ENCODE peak calls at places on chromosomes 5 and 9, in eight cellular contexts. Y, J, I, E, Z, K, V and M are unnamed samples.

GRCh38 chr9:12818431-12819000 is 43.7 kb downstream of the LURAP1L start:
- DNase-seq in Y (peak), J (no peak), I (peak), E (no peak), Z (peak), K (peak), V (no peak), M (no peak)

GRCh38 chr9:100459963-100460362 is 13.0 kb upstream of the TMEFF1 start:
- DNase-seq in Y (no peak), J (no peak), I (no peak), E (no peak), Z (no peak), K (no peak), V (no peak), M (no peak)

GRCh38 chr5:93189707-93190120 is 391.3 kb downstream of the NR2F1-AS1 start:
- DNase-seq in Y (no peak), J (peak), I (peak), E (no peak), Z (peak), K (peak), V (no peak), M (peak)

GRCh38 chr5:113081881-113082546 is 105.4 kb downstream of the DCP2 start:
- DNase-seq in Y (no peak), J (peak), I (peak), E (no peak), Z (peak), K (no peak), V (no peak), M (peak)

GRCh38 chr9:16828335-16829281 is 41.9 kb downstream of the BNC2 start:
- DNase-seq in Y (peak), J (peak), I (peak), E (no peak), Z (peak), K (no peak), V (no peak), M (peak)

GRCh38 chr9:82443312-82443711 is 454.7 kb downstream of the SPATA31D1 start:
- DNase-seq in Y (no peak), J (no peak), I (no peak), E (no peak), Z (no peak), K (no peak), V (no peak), M (no peak)

GRCh38 chr9:133734600-133735414 is 3.3 kb downstream of the SARDH start:
- DNase-seq in Y (peak), J (no peak), I (no peak), E (no peak), Z (no peak), K (no peak), V (peak), M (no peak)

GRCh38 chr5:33153373-33153772 is 287.4 kb upstream of the TARS1 start:
- DNase-seq in Y (no peak), J (no peak), I (peak), E (no peak), Z (peak), K (no peak), V (no peak), M (no peak)

GRCh38 chr5:38780950-38781349 is 64.9 kb upstream of the OSMR start:
- DNase-seq in Y (peak), J (peak), I (peak), E (no peak), Z (peak), K (peak), V (no peak), M (peak)

GRCh38 chr5:151793358-151793757 is 21.6 kb downstream of the G3BP1 start:
- DNase-seq in Y (no peak), J (no peak), I (no peak), E (no peak), Z (no peak), K (no peak), V (no peak), M (no peak)

GRCh38 chr5:72355706-72356299 is 35.6 kb downstream of the PTCD2 start:
- DNase-seq in Y (no peak), J (peak), I (no peak), E (no peak), Z (peak), K (peak), V (no peak), M (peak)

GRCh38 chr5:180047667-180048066 is 23.9 kb downstream of the RNF130 start:
- DNase-seq in Y (no peak), J (no peak), I (no peak), E (no peak), Z (peak), K (no peak), V (no peak), M (no peak)

GRCh38 chr5:90093931-90094485 is 315.5 kb downstream of the CETN3 start:
- DNase-seq in Y (no peak), J (no peak), I (no peak), E (no peak), Z (no peak), K (no peak), V (no peak), M (no peak)

GRCh38 chr5:104088876-104089778 is 526.5 kb upstream of the NUDT12 start:
- DNase-seq in Y (no peak), J (no peak), I (peak), E (no peak), Z (peak), K (no peak), V (no peak), M (no peak)

GRCh38 chr9:76592105-76593010 is 133.4 kb downstream of the GCNT1 start:
- DNase-seq in Y (no peak), J (no peak), I (peak), E (peak), Z (peak), K (no peak), V (no peak), M (no peak)

GRCh38 chr5:5235685-5236084 is 95.6 kb downstream of the ADAMTS16 start:
- DNase-seq in Y (no peak), J (no peak), I (peak), E (no peak), Z (peak), K (no peak), V (no peak), M (no peak)

GRCh38 chr9:4009006-4009511 is 290.8 kb downstream of the GLIS3 start:
- DNase-seq in Y (no peak), J (no peak), I (peak), E (no peak), Z (peak), K (no peak), V (no peak), M (no peak)

GRCh38 chr5:24225051-24225450 is 419.7 kb downstream of the CDH10 start:
- DNase-seq in Y (no peak), J (no peak), I (peak), E (no peak), Z (peak), K (no peak), V (no peak), M (no peak)

GRCh38 chr5:169303119-169303515 is 2.2 kb upstream of the SLIT3 start:
- DNase-seq in Y (no peak), J (no peak), I (no peak), E (no peak), Z (no peak), K (no peak), V (no peak), M (no peak)

GRCh38 chr5:151178779-151179488 is 21.4 kb upstream of the ANXA6 start:
- DNase-seq in Y (no peak), J (no peak), I (no peak), E (no peak), Z (no peak), K (no peak), V (no peak), M (no peak)

GRCh38 chr5:13910227-13910626 is 34.3 kb downstream of the DNAH5 start:
- DNase-seq in Y (no peak), J (no peak), I (no peak), E (no peak), Z (no peak), K (no peak), V (no peak), M (no peak)

GRCh38 chr5:54990751-54991349 is 5.5 kb upstream of the ESM1 start:
- DNase-seq in Y (no peak), J (peak), I (peak), E (no peak), Z (peak), K (no peak), V (no peak), M (peak)

GRCh38 chr5:18314192-18314778 is 680.0 kb downstream of the TAF11L14 start:
- DNase-seq in Y (no peak), J (peak), I (peak), E (no peak), Z (peak), K (peak), V (peak), M (peak)

GRCh38 chr5:78648359-78649219 is at the start of gene LHFPL2:
- DNase-seq in Y (peak), J (peak), I (peak), E (no peak), Z (peak), K (peak), V (peak), M (peak)

GRCh38 chr5:40171971-40172370 is 507.7 kb upstream of the PTGER4 start:
- DNase-seq in Y (no peak), J (peak), I (peak), E (no peak), Z (peak), K (peak), V (no peak), M (peak)

GRCh38 chr9:15227491-15227890 is 79.5 kb downstream of the TTC39B start:
- DNase-seq in Y (no peak), J (no peak), I (no peak), E (no peak), Z (no peak), K (no peak), V (no peak), M (no peak)

GRCh38 chr5:7047862-7048261 is 334.6 kb downstream of the TENT4A start:
- DNase-seq in Y (no peak), J (no peak), I (no peak), E (no peak), Z (no peak), K (no peak), V (no peak), M (no peak)

GRCh38 chr5:129098488-129099183 is 4.1 kb downstream of the ISOC1 start:
- DNase-seq in Y (no peak), J (no peak), I (no peak), E (no peak), Z (no peak), K (no peak), V (no peak), M (no peak)

GRCh38 chr5:135745897-135746500 is 88.5 kb upstream of the SLC25A48 start:
- DNase-seq in Y (no peak), J (no peak), I (no peak), E (no peak), Z (no peak), K (no peak), V (no peak), M (no peak)

GRCh38 chr5:135753990-135754389 is 80.5 kb upstream of the SLC25A48 start:
- DNase-seq in Y (no peak), J (no peak), I (no peak), E (no peak), Z (no peak), K (no peak), V (no peak), M (no peak)

GRCh38 chr5:135747824-135748223 is 86.6 kb upstream of the SLC25A48 start:
- DNase-seq in Y (no peak), J (no peak), I (no peak), E (no peak), Z (no peak), K (no peak), V (no peak), M (no peak)

DNA sequence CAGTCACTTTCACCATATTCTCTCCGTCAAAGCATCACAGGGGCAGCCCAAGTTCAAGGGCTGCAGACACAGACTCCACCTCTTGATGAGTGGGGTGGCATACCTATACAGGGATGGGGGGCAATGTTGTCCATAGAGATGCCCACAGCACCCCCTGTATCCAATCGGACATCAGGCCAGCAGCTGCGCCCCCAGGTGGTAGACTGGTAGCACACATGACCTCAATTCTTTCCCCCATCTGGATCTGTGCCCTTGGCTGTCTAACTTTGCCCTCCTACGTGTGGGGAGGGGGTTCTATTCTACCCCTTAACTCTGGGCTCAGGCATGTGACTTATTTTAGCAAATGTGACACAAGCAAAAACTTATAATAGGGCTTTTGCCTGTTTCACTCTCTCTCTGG is 84.0 kb upstream of the SLC25A48 start:
- DNase-seq in Y (no peak), J (no peak), I (no peak), E (no peak), Z (no peak), K (no peak), V (no peak), M (no peak)
- TF ChIP-seq CTCF in Y (no peak), J (no peak), I (no peak), E (peak), Z (no peak), K (no peak), V (no peak), M (peak)

DNA sequence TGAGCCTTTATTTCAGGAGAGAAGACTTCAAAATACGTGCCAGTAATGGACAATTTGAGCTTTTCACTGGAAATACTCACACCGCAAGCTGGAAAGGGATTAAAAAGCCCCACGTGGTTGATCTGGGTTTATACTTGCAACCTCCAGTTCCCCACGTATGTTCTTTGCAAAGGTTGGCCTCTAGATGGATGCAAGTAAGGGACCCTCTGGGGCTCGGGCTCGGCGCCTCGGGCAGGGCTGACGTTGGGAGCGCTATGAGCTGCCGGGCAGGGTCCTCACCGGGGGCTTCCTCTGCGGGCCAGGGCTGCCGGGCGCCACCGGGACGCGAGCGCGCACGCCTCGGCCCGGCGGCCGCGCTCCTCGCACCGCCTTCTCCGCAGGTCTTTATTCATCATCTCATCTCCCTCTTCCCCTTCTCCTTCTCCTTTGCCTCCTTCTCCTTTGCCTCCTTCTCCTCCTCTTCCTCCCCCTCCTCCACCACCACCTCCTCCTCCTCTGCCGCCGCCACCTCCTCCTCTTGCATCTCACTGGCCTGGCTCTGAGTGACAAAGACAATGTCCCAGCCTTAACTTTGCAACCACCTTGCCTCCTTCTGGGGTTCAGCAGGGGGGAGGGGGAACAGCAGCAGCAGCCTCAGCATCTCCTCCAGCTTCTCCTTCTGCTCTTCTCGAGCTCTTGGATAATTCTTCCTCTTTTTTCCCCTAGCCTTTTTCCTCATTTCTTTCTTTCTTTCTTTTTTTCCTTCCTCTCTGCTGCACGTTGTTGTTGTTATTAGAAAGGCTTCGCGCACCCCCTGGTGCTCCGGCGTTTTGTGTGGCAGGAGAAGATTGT is 636 bp upstream of the ZNF462 start:
- DNase-seq in Y (peak), J (no peak), I (peak), E (no peak), Z (peak), K (peak), V (peak), M (peak)
- TF ChIP-seq CTCF in Y (no peak), J (peak), I (peak), E (no peak), Z (peak), K (peak), V (no peak), M (no peak)

DNA sequence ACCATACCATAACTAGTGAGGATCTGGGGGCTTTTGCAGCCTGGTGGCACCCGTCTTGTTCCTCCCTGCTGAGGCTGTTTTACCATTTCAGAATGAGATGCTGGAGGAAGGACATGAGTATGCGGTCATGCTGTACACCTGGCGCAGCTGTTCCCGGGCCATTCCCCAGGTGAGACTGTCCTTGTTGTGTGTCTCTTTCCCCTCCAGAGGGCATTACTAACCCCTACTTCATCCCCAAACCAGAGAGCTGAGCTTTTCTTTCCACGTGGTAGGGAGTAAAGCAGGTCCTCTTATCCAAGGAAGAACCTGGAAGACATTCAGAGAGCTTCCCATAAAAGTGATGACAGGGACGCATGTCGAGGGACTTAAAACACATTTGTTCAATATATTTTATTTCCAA is 28.8 kb downstream of the CYFIP2 start:
- DNase-seq in Y (no peak), J (no peak), I (no peak), E (no peak), Z (no peak), K (no peak), V (no peak), M (no peak)
- TF ChIP-seq CTCF in Y (no peak), J (no peak), I (no peak), E (peak), Z (no peak), K (peak), V (no peak), M (no peak)

DNA sequence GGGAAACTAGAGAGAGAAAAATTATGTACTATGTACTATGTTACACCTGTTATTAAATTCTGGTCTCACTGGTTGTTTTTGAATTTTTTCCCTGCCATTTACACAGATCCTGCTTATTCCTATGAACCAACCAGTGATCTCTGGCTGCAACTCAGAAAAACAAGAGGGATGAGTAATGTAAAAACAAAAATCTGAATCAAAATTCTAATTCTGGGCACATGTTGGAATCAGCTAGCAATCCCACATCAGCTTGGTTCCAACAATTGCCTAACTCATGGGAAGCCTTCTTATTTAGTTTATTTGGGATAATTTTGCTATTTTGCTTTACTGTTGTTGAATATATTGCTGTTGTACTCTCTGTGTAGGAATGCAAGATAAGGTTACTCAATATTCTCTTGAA is 78.3 kb downstream of the PLK2 start:
- DNase-seq in Y (no peak), J (no peak), I (no peak), E (no peak), Z (no peak), K (no peak), V (no peak), M (no peak)
- TF ChIP-seq CTCF in Y (no peak), J (no peak), I (no peak), E (no peak), Z (no peak), K (no peak), V (no peak), M (no peak)

GRCh38 chr5:65229841-65230240 is 251.9 kb downstream of the ADAMTS6 start:
- DNase-seq in Y (no peak), J (no peak), I (no peak), E (no peak), Z (no peak), K (no peak), V (no peak), M (no peak)
- TF ChIP-seq CTCF in Y (no peak), J (no peak), I (no peak), E (no peak), Z (no peak), K (no peak), V (no peak), M (no peak)

DNA sequence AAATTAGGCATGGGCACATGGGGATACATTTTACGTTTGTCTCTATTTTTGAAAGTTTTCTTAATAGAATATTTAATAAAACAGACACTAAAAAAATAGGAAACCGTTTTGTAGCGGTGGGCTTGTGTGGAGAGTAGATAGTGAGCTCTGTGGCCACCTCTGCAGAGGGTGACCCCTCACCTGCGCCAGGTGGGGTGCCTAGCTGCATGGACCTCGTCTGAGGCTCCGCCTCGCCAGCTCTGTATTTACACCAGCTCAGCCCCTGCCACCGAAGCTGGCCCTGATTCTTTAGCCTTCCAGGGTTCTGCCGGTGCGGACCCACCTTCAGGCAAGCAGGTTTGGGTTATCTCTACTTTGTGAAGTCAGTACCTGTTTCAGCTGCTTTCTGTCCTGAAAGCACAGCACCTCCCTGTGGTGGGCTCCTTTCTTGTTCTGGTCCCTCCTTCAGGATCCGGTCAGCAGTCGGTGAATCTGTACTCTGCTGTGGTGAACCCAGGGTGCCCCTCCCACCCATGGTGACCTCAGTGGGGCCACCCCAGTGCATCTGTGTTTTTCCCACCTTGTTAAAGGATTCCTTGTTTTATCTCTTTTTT is 105.2 kb upstream of the CACNA1B start:
- DNase-seq in Y (no peak), J (no peak), I (no peak), E (no peak), Z (no peak), K (peak), V (no peak), M (no peak)
- TF ChIP-seq CTCF in Y (no peak), J (no peak), I (no peak), E (peak), Z (no peak), K (peak), V (peak), M (no peak)

GRCh38 chr9:90871327-90871935 is 69.8 kb downstream of the SYK start:
- DNase-seq in Y (no peak), J (no peak), I (no peak), E (no peak), Z (no peak), K (no peak), V (no peak), M (no peak)
- TF ChIP-seq CTCF in Y (no peak), J (no peak), I (no peak), E (no peak), Z (no peak), K (no peak), V (no peak), M (peak)

GRCh38 chr5:173530547-173530946 is 85.9 kb downstream of the BOD1 start:
- DNase-seq in Y (no peak), J (no peak), I (no peak), E (peak), Z (no peak), K (peak), V (no peak), M (no peak)
- TF ChIP-seq CTCF in Y (no peak), J (no peak), I (no peak), E (peak), Z (no peak), K (no peak), V (no peak), M (peak)

GRCh38 chr5:123471385-123471784 is 40.6 kb upstream of the CSNK1G3 start:
- DNase-seq in Y (no peak), J (no peak), I (no peak), E (no peak), Z (no peak), K (no peak), V (no peak), M (no peak)
- TF ChIP-seq CTCF in Y (no peak), J (no peak), I (no peak), E (no peak), Z (no peak), K (no peak), V (no peak), M (no peak)

GRCh38 chr5:135966790-135967189 is 12.0 kb upstream of the LECT2 start:
- DNase-seq in Y (no peak), J (no peak), I (no peak), E (no peak), Z (no peak), K (no peak), V (no peak), M (no peak)

GRCh38 chr5:135965504-135965903 is 10.7 kb upstream of the LECT2 start:
- DNase-seq in Y (no peak), J (no peak), I (no peak), E (no peak), Z (no peak), K (no peak), V (no peak), M (no peak)

GRCh38 chr5:135966165-135966564 is 11.4 kb upstream of the LECT2 start:
- DNase-seq in Y (no peak), J (no peak), I (no peak), E (no peak), Z (no peak), K (no peak), V (no peak), M (no peak)

GRCh38 chr5:135964670-135965320 is 10.0 kb upstream of the LECT2 start:
- DNase-seq in Y (no peak), J (no peak), I (peak), E (no peak), Z (peak), K (no peak), V (no peak), M (peak)
- TF ChIP-seq CTCF in Y (no peak), J (no peak), I (no peak), E (no peak), Z (peak), K (no peak), V (no peak), M (no peak)